ENCODE peak calls at places on chromosomes 4 and X, in four cellular contexts. One of them, this sample, is unnamed.

GRCh38 chr4:169485791-169486742 is 126.3 kb downstream of the NEK1 start:
- DNase-seq in Panc1: peak; percentile 56
- DNase-seq in suprapubic skin: no peak
- DNase-seq in upper lobe of left lung: no peak
- DNase-seq in this sample: peak; percentile 39

GRCh38 chr4:182835006-182835740 is 82.0 kb downstream of the DCTD start:
- DNase-seq in Panc1: no peak
- DNase-seq in suprapubic skin: no peak
- DNase-seq in upper lobe of left lung: no peak
- DNase-seq in this sample: no peak

GRCh38 chrX:40167240-40168182 is 69.8 kb upstream of the BCOR start:
- DNase-seq in Panc1: no peak
- DNase-seq in suprapubic skin: no peak
- DNase-seq in upper lobe of left lung: peak; percentile 82
- DNase-seq in this sample: no peak

GRCh38 chrX:102978594-102978993 is 41.5 kb downstream of the RAB40AL start:
- DNase-seq in Panc1: no peak
- DNase-seq in suprapubic skin: no peak
- DNase-seq in upper lobe of left lung: peak; percentile 16
- DNase-seq in this sample: no peak

GRCh38 chr4:2059034-2059725 is at the start of gene NAT8L:
- DNase-seq in Panc1: no peak
- DNase-seq in suprapubic skin: no peak
- DNase-seq in upper lobe of left lung: peak; percentile 88
- DNase-seq in this sample: no peak

GRCh38 chr4:146029939-146030710 is 91.5 kb upstream of the ZNF827 start:
- DNase-seq in Panc1: no peak
- DNase-seq in suprapubic skin: no peak
- DNase-seq in upper lobe of left lung: no peak
- DNase-seq in this sample: no peak

GRCh38 chr4:5399790-5400421 is 308.5 kb downstream of the EVC2 start:
- DNase-seq in Panc1: no peak
- DNase-seq in suprapubic skin: no peak
- DNase-seq in upper lobe of left lung: no peak
- DNase-seq in this sample: no peak

GRCh38 chrX:155612312-155613224 is at the start of gene TMLHE:
- DNase-seq in Panc1: no peak
- DNase-seq in suprapubic skin: peak; percentile 80
- DNase-seq in upper lobe of left lung: peak; percentile 86
- DNase-seq in this sample: no peak

GRCh38 chr4:81732980-81733379 is 261.3 kb upstream of the RASGEF1B start:
- DNase-seq in Panc1: no peak
- DNase-seq in suprapubic skin: no peak
- DNase-seq in upper lobe of left lung: no peak
- DNase-seq in this sample: no peak

GRCh38 chr4:55258152-55258863 is 87.7 kb upstream of the SRD5A3 start:
- DNase-seq in Panc1: no peak
- DNase-seq in suprapubic skin: no peak
- DNase-seq in upper lobe of left lung: no peak
- DNase-seq in this sample: no peak

GRCh38 chrX:78119521-78120227 is 15.6 kb downstream of the PGK1 start:
- DNase-seq in Panc1: no peak
- DNase-seq in suprapubic skin: no peak
- DNase-seq in upper lobe of left lung: no peak
- DNase-seq in this sample: no peak

GRCh38 chr4:42473071-42473684 is 75.9 kb downstream of the SHISA3 start:
- DNase-seq in Panc1: no peak
- DNase-seq in suprapubic skin: no peak
- DNase-seq in upper lobe of left lung: no peak
- DNase-seq in this sample: no peak

GRCh38 chr4:113154281-113154680 is 104.8 kb downstream of the ANK2 start:
- DNase-seq in Panc1: no peak
- DNase-seq in suprapubic skin: no peak
- DNase-seq in upper lobe of left lung: no peak
- DNase-seq in this sample: no peak

GRCh38 chr4:53315300-53315699 is 50.6 kb downstream of the SCFD2 start:
- DNase-seq in Panc1: no peak
- DNase-seq in suprapubic skin: no peak
- DNase-seq in upper lobe of left lung: no peak
- DNase-seq in this sample: no peak

GRCh38 chr4:929970-930625 is 2.0 kb downstream of the GAK start:
- DNase-seq in Panc1: no peak
- DNase-seq in suprapubic skin: peak; percentile 66
- DNase-seq in upper lobe of left lung: no peak
- DNase-seq in this sample: no peak

GRCh38 chrX:106612403-106612789 is 618 bp downstream of the RADX start:
- DNase-seq in Panc1: no peak
- DNase-seq in suprapubic skin: no peak
- DNase-seq in upper lobe of left lung: no peak
- DNase-seq in this sample: no peak

GRCh38 chr4:55256787-55257186 is 89.3 kb upstream of the SRD5A3 start:
- DNase-seq in Panc1: no peak
- DNase-seq in suprapubic skin: no peak
- DNase-seq in upper lobe of left lung: no peak
- DNase-seq in this sample: no peak

GRCh38 chrX:65608021-65608420 is 59.4 kb upstream of the MSN start:
- DNase-seq in Panc1: no peak
- DNase-seq in suprapubic skin: no peak
- DNase-seq in upper lobe of left lung: no peak
- DNase-seq in this sample: no peak

GRCh38 chr4:167456619-167457018 is 222.3 kb upstream of the SPOCK3 start:
- DNase-seq in Panc1: no peak
- DNase-seq in suprapubic skin: no peak
- DNase-seq in upper lobe of left lung: peak; percentile 48
- DNase-seq in this sample: no peak

GRCh38 chrX:48958635-48959094 is 1.3 kb upstream of the OTUD5 start:
- DNase-seq in Panc1: no peak
- DNase-seq in suprapubic skin: no peak
- DNase-seq in upper lobe of left lung: no peak
- DNase-seq in this sample: no peak

GRCh38 chr4:184453402-184454160 is 20.8 kb downstream of the IRF2 start:
- DNase-seq in Panc1: no peak
- DNase-seq in suprapubic skin: no peak
- DNase-seq in upper lobe of left lung: no peak
- DNase-seq in this sample: no peak

GRCh38 chr4:15870079-15870478 is 68.5 kb downstream of the FGFBP1 start:
- DNase-seq in Panc1: no peak
- DNase-seq in suprapubic skin: no peak
- DNase-seq in upper lobe of left lung: no peak
- DNase-seq in this sample: no peak

GRCh38 chr4:109665783-109666455 is 37.3 kb downstream of the CASP6 start:
- DNase-seq in Panc1: no peak
- DNase-seq in suprapubic skin: no peak
- DNase-seq in upper lobe of left lung: no peak
- DNase-seq in this sample: no peak

GRCh38 chr4:138458751-138459150 is 216.6 kb upstream of the SLC7A11 start:
- DNase-seq in Panc1: no peak
- DNase-seq in suprapubic skin: no peak
- DNase-seq in upper lobe of left lung: no peak
- DNase-seq in this sample: no peak

GRCh38 chr4:88937081-88937480 is 119.9 kb downstream of the FAM13A start:
- DNase-seq in Panc1: no peak
- DNase-seq in suprapubic skin: no peak
- DNase-seq in upper lobe of left lung: no peak
- DNase-seq in this sample: no peak

GRCh38 chrX:79133897-79134296 is 10.6 kb upstream of the GPR174 start:
- DNase-seq in Panc1: no peak
- DNase-seq in suprapubic skin: no peak
- DNase-seq in upper lobe of left lung: no peak
- DNase-seq in this sample: no peak

GRCh38 chr4:108571027-108571569 is 49.3 kb upstream of the RPL34 start:
- DNase-seq in Panc1: no peak
- DNase-seq in suprapubic skin: no peak
- DNase-seq in upper lobe of left lung: no peak
- DNase-seq in this sample: no peak

GRCh38 chr4:166386491-166387367 is 513.7 kb downstream of the TLL1 start:
- DNase-seq in Panc1: no peak
- DNase-seq in suprapubic skin: no peak
- DNase-seq in upper lobe of left lung: no peak
- DNase-seq in this sample: no peak

GRCh38 chr4:170079981-170080380 is 9.8 kb downstream of the AADAT start:
- DNase-seq in Panc1: no peak
- DNase-seq in suprapubic skin: no peak
- DNase-seq in upper lobe of left lung: no peak
- DNase-seq in this sample: no peak

GRCh38 chrX:3777416-3777815 is 64.0 kb upstream of the PRKX start:
- DNase-seq in Panc1: no peak
- DNase-seq in suprapubic skin: no peak
- DNase-seq in upper lobe of left lung: no peak
- DNase-seq in this sample: no peak

GRCh38 chrX:121010218-121010617 is 24.7 kb upstream of the CT47A1 start:
- DNase-seq in Panc1: no peak
- DNase-seq in suprapubic skin: no peak
- DNase-seq in upper lobe of left lung: no peak
- DNase-seq in this sample: no peak

GRCh38 chrX:47540754-47541538 is 20.1 kb upstream of the ARAF start:
- DNase-seq in Panc1: peak; percentile 65
- DNase-seq in suprapubic skin: no peak
- DNase-seq in upper lobe of left lung: no peak
- DNase-seq in this sample: no peak

GRCh38 chr4:987689-988513 is 1.1 kb downstream of the IDUA start:
- DNase-seq in Panc1: no peak
- DNase-seq in suprapubic skin: no peak
- DNase-seq in upper lobe of left lung: peak; percentile 85
- DNase-seq in this sample: no peak

GRCh38 chr4:1910643-1911042 is 39.5 kb downstream of the NSD2 start:
- DNase-seq in Panc1: no peak
- DNase-seq in suprapubic skin: no peak
- DNase-seq in upper lobe of left lung: no peak
- DNase-seq in this sample: peak; percentile 14

GRCh38 chr4:147984065-147984777 is 252.3 kb downstream of the ARHGAP10 start:
- DNase-seq in Panc1: peak; percentile 7
- DNase-seq in suprapubic skin: no peak
- DNase-seq in upper lobe of left lung: no peak
- DNase-seq in this sample: no peak

DNA sequence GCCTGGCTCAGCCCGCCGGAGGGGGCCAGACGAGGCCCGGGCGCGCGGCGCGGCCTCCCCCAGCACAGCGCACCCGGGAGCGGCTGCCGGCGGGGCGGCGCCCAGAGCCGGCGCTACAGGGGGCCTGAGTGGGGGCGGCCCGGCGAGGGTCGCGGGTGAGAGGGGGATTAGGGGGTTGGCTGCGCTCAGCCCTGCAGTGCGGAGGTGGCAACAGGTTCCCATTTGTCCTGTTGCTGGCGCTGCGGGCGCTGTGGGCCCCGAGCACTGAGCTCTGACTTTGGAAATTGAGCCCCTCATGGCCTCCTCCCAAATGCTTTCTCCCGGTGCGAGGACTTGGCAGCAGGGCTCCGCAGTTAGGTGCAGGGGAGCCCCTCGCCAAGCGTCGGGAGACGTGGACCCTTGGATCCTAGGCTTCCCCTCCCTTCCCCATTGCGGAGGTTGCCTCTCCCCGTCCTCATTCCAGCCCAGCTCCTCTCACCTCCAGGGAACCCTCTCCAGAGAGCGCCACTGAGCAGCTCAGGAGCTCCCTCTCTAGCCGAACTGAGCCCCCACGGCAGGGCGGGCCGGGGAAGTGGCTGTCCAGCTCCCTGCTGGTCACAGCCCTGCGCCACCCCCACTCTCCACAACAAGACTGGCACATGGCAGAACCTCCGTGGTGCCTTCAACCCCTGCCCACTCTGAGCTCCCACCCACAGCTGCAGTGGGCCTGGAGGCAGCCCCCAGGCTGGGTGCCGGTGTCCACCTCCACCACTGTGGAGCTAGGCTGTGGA is 2.5 kb upstream of the DUSP9 start:
- DNase-seq in Panc1: no peak
- DNase-seq in suprapubic skin: no peak
- DNase-seq in upper lobe of left lung: no peak
- DNase-seq in this sample: no peak
- H3K4me3 ChIP-seq in Panc1: no peak overlapping the region
- H3K4me3 ChIP-seq in suprapubic skin: peak overlapping the region; percentile 14
- H3K4me3 ChIP-seq in upper lobe of left lung: no peak overlapping the region
- H3K4me3 ChIP-seq in this sample: peak overlapping the region; percentile 65

GRCh38 chr4:7979652-7979968 is 39.9 kb upstream of the AFAP1 start:
- DNase-seq in Panc1: no peak
- DNase-seq in suprapubic skin: no peak
- DNase-seq in upper lobe of left lung: no peak
- DNase-seq in this sample: no peak

GRCh38 chr4:7978907-7979651 is 39.4 kb upstream of the AFAP1 start:
- DNase-seq in Panc1: no peak
- DNase-seq in suprapubic skin: no peak
- DNase-seq in upper lobe of left lung: no peak
- DNase-seq in this sample: no peak

GRCh38 chr4:7980036-7980435 is 40.4 kb upstream of the AFAP1 start:
- DNase-seq in Panc1: no peak
- DNase-seq in suprapubic skin: no peak
- DNase-seq in upper lobe of left lung: no peak
- DNase-seq in this sample: no peak

GRCh38 chr4:7976634-7977033 is 37.0 kb upstream of the AFAP1 start:
- DNase-seq in Panc1: no peak
- DNase-seq in suprapubic skin: no peak
- DNase-seq in upper lobe of left lung: no peak
- DNase-seq in this sample: no peak

GRCh38 chr4:7978489-7978888 is 38.8 kb upstream of the AFAP1 start:
- DNase-seq in Panc1: no peak
- DNase-seq in suprapubic skin: no peak
- DNase-seq in upper lobe of left lung: no peak
- DNase-seq in this sample: no peak
- TF ChIP-seq POLR2AphosphoS5 in Panc1: no peak
- TF ChIP-seq POLR2AphosphoS5 in suprapubic skin: no peak
- TF ChIP-seq POLR2AphosphoS5 in upper lobe of left lung: no peak
- TF ChIP-seq POLR2AphosphoS5 in this sample: no peak

GRCh38 chr4:65139998-65140397 is 530.3 kb downstream of the EPHA5 start:
- DNase-seq in Panc1: no peak
- DNase-seq in suprapubic skin: no peak
- DNase-seq in upper lobe of left lung: no peak
- DNase-seq in this sample: no peak
- H3K4me3 ChIP-seq in Panc1: no peak overlapping the region
- H3K4me3 ChIP-seq in suprapubic skin: no peak overlapping the region
- H3K4me3 ChIP-seq in upper lobe of left lung: no peak overlapping the region
- H3K4me3 ChIP-seq in this sample: no peak overlapping the region

DNA sequence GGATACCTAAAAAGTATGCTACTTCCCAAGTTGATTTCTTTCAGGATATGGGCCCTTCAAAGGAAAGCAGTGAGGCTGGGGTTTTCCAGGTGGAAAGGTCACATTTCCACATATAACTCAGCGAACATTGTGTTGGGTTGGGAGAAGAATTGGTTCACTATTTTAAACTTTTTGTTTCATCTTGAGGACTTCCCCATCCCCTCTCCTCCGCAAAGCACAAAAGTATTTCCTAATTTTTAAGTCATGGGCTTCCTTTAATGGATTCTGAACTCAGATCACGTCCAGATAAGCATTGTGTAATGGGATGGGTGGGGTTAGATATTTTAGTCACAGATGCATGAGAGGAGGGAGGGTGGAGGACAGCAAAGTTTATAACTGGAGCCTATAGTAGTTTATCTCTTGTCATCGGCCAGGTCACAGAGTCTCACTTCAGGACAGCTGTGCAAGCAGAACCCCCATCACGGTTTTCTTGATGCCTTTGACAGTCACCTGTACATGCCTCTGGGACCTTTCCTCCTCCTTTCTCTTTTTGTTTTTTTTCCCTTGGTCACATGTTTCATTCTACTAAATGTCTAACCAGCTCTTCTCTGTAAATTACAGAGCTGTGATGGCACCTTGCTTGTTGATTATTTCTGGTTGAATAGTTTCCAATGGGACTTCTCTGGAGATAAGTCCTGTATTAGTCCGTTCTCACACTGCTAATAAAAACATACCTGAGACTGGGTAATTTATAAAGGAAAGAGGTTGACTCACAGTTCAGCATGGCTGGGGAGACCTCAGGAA is 115.4 kb downstream of the PTTG2 start:
- DNase-seq in Panc1: no peak
- DNase-seq in suprapubic skin: no peak
- DNase-seq in upper lobe of left lung: no peak
- DNase-seq in this sample: no peak
- TF ChIP-seq POLR2AphosphoS5 in Panc1: no peak
- TF ChIP-seq POLR2AphosphoS5 in suprapubic skin: no peak
- TF ChIP-seq POLR2AphosphoS5 in upper lobe of left lung: peak; percentile 48
- TF ChIP-seq POLR2AphosphoS5 in this sample: no peak

This sample was measured in SK-N-MC.